ENCODE peak calls at places on chromosomes 11 and 22, in six cellular contexts. K is PC-3, Y is GM23248, M is neuronal stem cell, A is H1, H is mesendoderm. C is an unnamed sample.

GRCh38 chr11:108135845-108136599 is 14.7 kb downstream of the ACAT1 start:
- DNase-seq in Y (peak; percentile 56), M (no peak), A (no peak), K (peak; percentile 57), H (no peak), C (no peak)

GRCh38 chr11:106656646-106657045 is 361.6 kb downstream of the GUCY1A2 start:
- DNase-seq in Y (peak; percentile 21), M (no peak), K (peak; percentile 74), H (no peak), A (no peak), C (no peak)

GRCh38 chr22:42281706-42282251 is 11.3 kb upstream of the TCF20 start:
- DNase-seq in M (no peak), H (no peak), Y (no peak), A (peak; percentile 44), K (no peak), C (no peak)

GRCh38 chr11:69944146-69944795 is 125.1 kb upstream of the FGF3 start:
- DNase-seq in A (no peak), Y (no peak), M (no peak), K (no peak), H (no peak), C (no peak)

GRCh38 chr22:40443675-40444482 is 73.5 kb downstream of the SGSM3 start:
- DNase-seq in K (no peak), Y (peak; percentile 36), H (no peak), M (no peak), A (no peak), C (no peak)

GRCh38 chr11:91955206-91955605 is 269.4 kb upstream of the FAT3 start:
- DNase-seq in Y (no peak), K (no peak), M (no peak), A (no peak), H (no peak), C (no peak)

GRCh38 chr22:41146573-41146972 is 54.2 kb downstream of the EP300 start:
- DNase-seq in Y (peak; percentile 10), A (no peak), M (no peak), H (no peak), K (no peak), C (no peak)

GRCh38 chr11:47378836-47379170 is 456 bp upstream of the SPI1 start:
- DNase-seq in K (no peak), M (no peak), H (no peak), Y (no peak), A (no peak), C (no peak)

GRCh38 chr11:1936072-1936780 is 10.9 kb upstream of the MRPL23 start:
- DNase-seq in M (no peak), A (peak; percentile 47), Y (no peak), K (no peak), H (no peak), C (no peak)

GRCh38 chr11:103091810-103092524 is at the start of gene DCUN1D5:
- DNase-seq in M (peak; percentile 90), Y (peak; percentile 98), A (peak; percentile 96), H (peak; percentile 97), K (peak; percentile 99), C (peak; percentile 98)

GRCh38 chr22:23984430-23984829 is 4.5 kb downstream of the GSTT2 start:
- DNase-seq in Y (peak; percentile 30), A (peak; percentile 68), M (peak; percentile 41), K (no peak), H (peak; percentile 63), C (no peak)

GRCh38 chr11:126839496-126839895 is 161.1 kb downstream of the KIRREL3 start:
- DNase-seq in K (no peak), H (no peak), M (no peak), A (no peak), Y (no peak), C (no peak)

GRCh38 chr11:71059662-71060061 is 192.7 kb downstream of the SHANK2 start:
- DNase-seq in M (no peak), A (no peak), Y (no peak), K (no peak), H (no peak), C (no peak)

GRCh38 chr22:46969491-46969890 is 207.0 kb downstream of the TBC1D22A start:
- DNase-seq in A (no peak), K (no peak), M (no peak), Y (no peak), H (no peak), C (no peak)

GRCh38 chr11:70281114-70281729 is 10.7 kb downstream of the PPFIA1 start:
- DNase-seq in K (no peak), H (peak; percentile 21), Y (peak; percentile 85), A (no peak), M (no peak), C (no peak)

GRCh38 chr11:112697371-112697770 is 263.8 kb upstream of the NCAM1 start:
- DNase-seq in Y (no peak), H (no peak), A (no peak), M (peak; percentile 33), K (no peak), C (no peak)

GRCh38 chr11:12198261-12198925 is 88.0 kb downstream of the MICAL2 start:
- DNase-seq in M (no peak), H (no peak), Y (no peak), K (no peak), A (no peak), C (no peak)

GRCh38 chr11:12202911-12203310 is 92.5 kb downstream of the MICAL2 start:
- DNase-seq in A (no peak), H (no peak), Y (no peak), K (no peak), M (no peak), C (no peak)

GRCh38 chr11:12200359-12201015 is 90.1 kb downstream of the MICAL2 start:
- DNase-seq in K (no peak), A (no peak), Y (peak; percentile 71), H (no peak), M (no peak), C (peak; percentile 50)

GRCh38 chr11:12199231-12199948 is 89.0 kb downstream of the MICAL2 start:
- DNase-seq in K (no peak), H (peak; percentile 52), A (no peak), M (no peak), Y (no peak), C (no peak)

GRCh38 chr11:12201016-12201985 is 90.9 kb downstream of the MICAL2 start:
- DNase-seq in M (no peak), H (peak; percentile 94), A (no peak), Y (peak; percentile 94), K (no peak), C (peak; percentile 65)
- H3K4me1 ChIP-seq in M (no peaks in the 10 kb centered on the region), H (peaks cover 13% of the 10 kb centered on the region), A (no peaks in the 10 kb centered on the region), Y (peaks cover 55% of the 10 kb centered on the region), K (no peaks in the 10 kb centered on the region), C (peaks cover 19% of the 10 kb centered on the region)

GRCh38 chr11:11985954-11986949 is 22.2 kb downstream of the DKK3 start:
- DNase-seq in A (no peak), H (peak; percentile 97), M (no peak), K (no peak), Y (peak; percentile 44), C (no peak)
- H3K4me2 ChIP-seq in A (no peak overlapping the region), H (no peak overlapping the region), M (no peak overlapping the region), K (no peak overlapping the region), Y (no peak overlapping the region), C (no peak overlapping the region)

DNA sequence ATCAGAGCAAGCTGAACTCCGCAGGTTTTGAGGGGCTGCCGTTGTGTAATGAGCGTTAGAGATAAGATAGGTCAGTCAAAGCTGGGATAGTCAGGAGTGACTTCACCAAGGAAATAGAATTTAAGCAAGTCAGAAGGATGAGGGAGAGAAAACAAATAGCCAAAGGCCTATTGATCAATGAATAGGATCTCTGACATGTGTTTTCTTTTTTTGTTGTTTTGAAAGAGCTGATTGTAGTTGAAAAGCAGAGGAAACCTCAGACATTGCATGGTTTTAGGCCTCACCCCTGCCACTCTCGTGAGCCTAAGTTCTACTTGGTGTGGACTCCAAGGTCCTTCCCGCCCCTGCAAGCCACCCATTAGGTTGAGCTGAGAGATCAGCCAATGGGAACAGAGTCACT is 3.2 kb downstream of the EIF3L start:
- DNase-seq in A (no peak), Y (no peak), M (no peak), K (no peak), H (no peak), C (no peak)
- H3K4me1 ChIP-seq in A (peaks cover 2% of the 10 kb centered on the region), Y (peaks cover 11% of the 10 kb centered on the region), M (peaks cover 3% of the 10 kb centered on the region), K (peaks cover 9% of the 10 kb centered on the region), H (no peaks in the 10 kb centered on the region), C (peaks cover 16% of the 10 kb centered on the region)

DNA sequence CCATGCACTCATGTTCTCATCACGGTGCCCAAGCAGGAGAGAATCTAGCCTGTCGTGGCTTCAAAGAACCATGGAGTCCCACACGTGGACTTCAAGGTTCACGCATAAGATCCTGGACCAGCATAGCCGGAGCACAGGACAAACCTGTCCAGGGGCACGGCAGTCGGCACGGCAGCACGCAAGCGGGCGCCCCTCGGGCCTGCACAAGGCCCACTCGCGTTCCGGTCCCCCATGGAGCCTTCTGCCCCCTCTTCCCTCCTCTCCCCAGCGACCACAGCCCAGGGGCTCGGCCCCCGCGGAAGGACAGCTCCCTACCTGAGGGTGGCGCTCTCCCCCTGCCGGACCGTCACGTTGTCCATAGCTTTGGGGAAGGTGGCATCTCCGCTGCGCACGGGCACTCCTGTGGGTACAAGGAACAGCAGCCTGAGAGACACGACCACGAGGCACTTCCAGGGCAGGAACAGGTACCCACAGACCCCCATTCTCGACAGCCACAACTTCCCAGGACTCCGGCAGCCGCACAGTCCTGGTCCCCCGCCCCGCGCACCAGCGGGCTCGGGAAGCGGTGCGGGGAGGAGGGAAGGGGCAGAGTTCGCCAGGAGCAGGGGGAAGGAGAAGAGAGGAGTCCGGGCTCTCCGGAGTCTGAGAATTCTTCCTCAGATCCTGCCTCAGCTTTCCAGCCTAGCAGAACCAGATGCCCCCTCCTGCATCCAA is 589.5 kb downstream of the OPCML start:
- DNase-seq in K (no peak), M (peak; percentile 14), H (peak; percentile 56), Y (no peak), A (peak; percentile 85), C (peak; percentile 18)
- H3K4me2 ChIP-seq in K (no peak overlapping the region), M (peak overlapping the region; percentile 87), H (peak overlapping the region; percentile 98), Y (peak overlapping the region; percentile 73), A (peak overlapping the region; percentile 98), C (peak overlapping the region; percentile 88)

GRCh38 chr11:114152162-114152561 is 92.7 kb downstream of the ZBTB16 start:
- DNase-seq in Y (no peak), H (no peak), K (no peak), A (no peak), M (no peak), C (no peak)

GRCh38 chr11:114147389-114148382 is 88.2 kb downstream of the ZBTB16 start:
- DNase-seq in H (peak; percentile 91), Y (peak; percentile 28), K (no peak), M (no peak), A (no peak), C (no peak)

GRCh38 chr11:114150671-114151070 is 91.2 kb downstream of the ZBTB16 start:
- DNase-seq in K (no peak), Y (no peak), H (no peak), M (no peak), A (no peak), C (no peak)

GRCh38 chr11:114151631-114152030 is 92.1 kb downstream of the ZBTB16 start:
- DNase-seq in H (no peak), M (no peak), A (no peak), Y (no peak), K (no peak), C (no peak)

GRCh38 chr11:114149689-114150407 is 90.3 kb downstream of the ZBTB16 start:
- DNase-seq in H (peak; percentile 62), M (no peak), A (no peak), K (no peak), Y (peak; percentile 29), C (no peak)
- H3K4me1 ChIP-seq in H (no peaks in the 10 kb centered on the region), M (peaks cover 11% of the 10 kb centered on the region), A (no peaks in the 10 kb centered on the region), K (no peaks in the 10 kb centered on the region), Y (peaks cover 7% of the 10 kb centered on the region), C (peaks cover 51% of the 10 kb centered on the region)

GRCh38 chr11:12101318-12101717 is 9.1 kb upstream of the MICAL2 start:
- DNase-seq in H (no peak), M (no peak), K (no peak), A (no peak), Y (no peak), C (no peak)
- H3K4me2 ChIP-seq in H (no peak overlapping the region), M (no peak overlapping the region), K (no peak overlapping the region), A (no peak overlapping the region), Y (no peak overlapping the region), C (no peak overlapping the region)

GRCh38 chr11:44970293-44970692 is 19.6 kb upstream of the TP53I11 start:
- DNase-seq in M (no peak), H (no peak), Y (no peak), A (no peak), K (no peak), C (no peak)
- H3K4me1 ChIP-seq in M (peaks cover 9% of the 10 kb centered on the region), H (peaks cover 2% of the 10 kb centered on the region), Y (no peaks in the 10 kb centered on the region), A (peaks cover 14% of the 10 kb centered on the region), K (no peaks in the 10 kb centered on the region), C (no peaks in the 10 kb centered on the region)

C was measured in hepatocyte.